ENCODE peak calls at places on chromosomes 1 and 21, in eight cellular contexts. F is iris pigment epithelial cell; S is NCI-H1417; D is BE2C; O is ACHN; H is SK-N-SH; T is anterior cingulate cortex; M is stimulated activated CD4-positive, alpha-beta T cell treated with anti-CD3 and anti-CD28 coated beads, Interleukin-15, amount 100 ng/mL, for 1 hour. C is an unnamed sample.

GRCh38 chr1:54158071-54158470 is 5.3 kb upstream of the CDCP2 start:
- DNase-seq in T (no peak), F (no peak), O (peak), M (no peak), H (no peak), D (no peak), S (no peak), C (no peak)

GRCh38 chr1:90850181-90850924 is 133.3 kb upstream of the BARHL2 start:
- DNase-seq in O (no peak), T (no peak), F (peak), H (peak), S (no peak), M (no peak), D (no peak), C (no peak)

GRCh38 chr1:155531624-155532023 is 31.0 kb downstream of the ASH1L start:
- DNase-seq in T (no peak), O (no peak), F (peak), D (no peak), S (no peak), H (no peak), M (no peak), C (no peak)

GRCh38 chr1:160774886-160775719 is 20.9 kb upstream of the LY9 start:
- DNase-seq in T (no peak), S (no peak), F (no peak), M (no peak), D (no peak), O (no peak), H (no peak), C (no peak)

GRCh38 chr1:53067886-53068285 is 5.9 kb downstream of the PODN start:
- DNase-seq in M (no peak), H (no peak), O (no peak), S (no peak), F (no peak), T (no peak), D (no peak), C (no peak)

GRCh38 chr1:243475966-243476365 is 220.1 kb downstream of the SDCCAG8 start:
- DNase-seq in T (no peak), D (peak), H (no peak), S (no peak), F (peak), O (peak), M (no peak), C (peak)

GRCh38 chr1:82160036-82160435 is 359.3 kb downstream of the ADGRL2 start:
- DNase-seq in O (no peak), M (no peak), F (peak), D (no peak), H (no peak), S (no peak), T (no peak), C (no peak)

GRCh38 chr1:185795181-185795580 is 61.0 kb downstream of the HMCN1 start:
- DNase-seq in O (no peak), H (no peak), D (no peak), M (no peak), F (peak), S (no peak), T (no peak), C (no peak)

GRCh38 chr1:228723921-228724320 is 11.4 kb upstream of the RHOU start:
- DNase-seq in F (no peak), O (no peak), H (no peak), S (no peak), T (no peak), D (no peak), M (no peak), C (no peak)

GRCh38 chr1:10903826-10904225 is 107.4 kb upstream of the CASZ1 start:
- DNase-seq in T (no peak), O (no peak), F (no peak), S (no peak), H (no peak), D (no peak), M (no peak), C (no peak)

GRCh38 chr1:208709981-208710380 is 465.8 kb upstream of the PLXNA2 start:
- DNase-seq in O (no peak), D (no peak), S (no peak), T (no peak), F (no peak), M (no peak), H (no peak), C (no peak)

GRCh38 chr1:94843846-94844245 is 23.7 kb downstream of the SLC44A3 start:
- DNase-seq in D (no peak), S (no peak), H (no peak), T (no peak), O (no peak), M (no peak), F (no peak), C (no peak)

GRCh38 chr1:11536573-11537379 is 57.8 kb downstream of the DISP3 start:
- DNase-seq in H (no peak), M (no peak), T (no peak), O (no peak), F (no peak), D (no peak), S (no peak), C (no peak)

GRCh38 chr21:28308516-28308915 is 684.2 kb downstream of the LTN1 start:
- DNase-seq in S (no peak), D (no peak), T (no peak), H (no peak), M (no peak), O (no peak), F (peak), C (no peak)

GRCh38 chr1:230282157-230282556 is 144.0 kb downstream of the PGBD5 start:
- DNase-seq in D (no peak), O (no peak), T (no peak), S (no peak), F (no peak), H (peak), M (no peak), C (peak)

GRCh38 chr1:56958526-56958925 is 7.3 kb downstream of the C8B start:
- DNase-seq in S (no peak), O (no peak), F (peak), T (no peak), H (peak), D (peak), M (no peak), C (no peak)

GRCh38 chr1:26618561-26618960 is 77.3 kb upstream of the ARID1A start:
- DNase-seq in D (no peak), F (no peak), H (no peak), O (no peak), S (no peak), T (no peak), M (no peak), C (no peak)

GRCh38 chr1:119774746-119775495 is 6.2 kb upstream of the HMGCS2 start:
- DNase-seq in F (no peak), M (no peak), T (no peak), D (no peak), S (no peak), O (no peak), H (no peak), C (no peak)

GRCh38 chr1:166485620-166486019 is 318.8 kb upstream of the FAM78B start:
- DNase-seq in F (no peak), M (no peak), S (no peak), T (no peak), H (no peak), O (no peak), D (no peak), C (no peak)

GRCh38 chr1:224534731-224535130 is 81.4 kb upstream of the CNIH3 start:
- DNase-seq in H (no peak), M (no peak), T (no peak), S (peak), O (no peak), F (no peak), D (no peak), C (no peak)

GRCh38 chr21:27806261-27806660 is 839.4 kb upstream of the ADAMTS5 start:
- DNase-seq in M (no peak), F (no peak), H (no peak), T (no peak), O (no peak), S (no peak), D (no peak), C (no peak)

GRCh38 chr1:53700776-53701175 is 38.2 kb downstream of the GLIS1 start:
- DNase-seq in H (no peak), O (no peak), M (no peak), F (no peak), S (no peak), D (no peak), T (no peak), C (no peak)

GRCh38 chr1:180258935-180259334 is 28.9 kb downstream of the LHX4 start:
- DNase-seq in M (no peak), T (no peak), D (no peak), S (no peak), H (no peak), F (no peak), O (no peak), C (no peak)

GRCh38 chr1:177219458-177220390 is 49.0 kb downstream of the BRINP2 start:
- DNase-seq in S (no peak), D (no peak), M (no peak), O (no peak), T (no peak), H (no peak), F (no peak), C (no peak)

GRCh38 chr1:84611796-84612195 is 37.6 kb upstream of the CTBS start:
- DNase-seq in F (peak), D (no peak), T (no peak), H (no peak), S (no peak), O (no peak), M (no peak), C (no peak)

GRCh38 chr1:4772294-4773010 is 118.0 kb downstream of the AJAP1 start:
- DNase-seq in O (no peak), F (no peak), T (no peak), D (no peak), H (no peak), M (no peak), S (no peak), C (no peak)

GRCh38 chr1:83766182-83766825 is 232.6 kb downstream of the TTLL7 start:
- DNase-seq in H (no peak), O (no peak), F (no peak), M (no peak), T (no peak), S (no peak), D (no peak), C (no peak)

GRCh38 chr1:54121482-54122130 is 31.2 kb downstream of the CDCP2 start:
- DNase-seq in S (peak), O (peak), D (peak), H (peak), M (peak), F (peak), T (peak), C (peak)

GRCh38 chr1:1591452-1591851 is 8.5 kb downstream of the FNDC10 start:
- DNase-seq in M (no peak), F (no peak), H (no peak), T (no peak), D (no peak), O (no peak), S (no peak), C (no peak)

GRCh38 chr1:54153548-54154439 is 994 bp upstream of the CDCP2 start:
- DNase-seq in O (peak), S (peak), T (no peak), M (no peak), F (peak), H (no peak), D (peak), C (no peak)